ENCODE peak calls at places on chromosomes 1 and 21, in seven cellular contexts. H is A549; Z is activated CD4-positive, alpha-beta T cell treated with anti-CD3 and anti-CD28 coated beads for 36 hours; M is activated B cell treated with CpG ODN at 0.5 μM for 24 hours; C is body of pancreas; O is GM23338; R is aorta. B is an unnamed sample.

GRCh38 chr1:234658143-234658542 is 48.2 kb upstream of the IRF2BP2 start:
- ATAC-seq in H (peak), Z (no peak), M (no peak), C (peak), O (peak), R (no peak), B (no peak)

GRCh38 chr21:14753069-14753465 is 207.0 kb upstream of the SAMSN1 start:
- ATAC-seq in H (no peak), Z (no peak), M (no peak), C (no peak), O (no peak), R (no peak), B (no peak)

GRCh38 chr1:83694449-83694848 is 304.5 kb downstream of the TTLL7 start:
- ATAC-seq in H (no peak), Z (no peak), M (no peak), C (no peak), O (peak), R (no peak), B (no peak)

GRCh38 chr1:40722622-40723021 is 31.1 kb downstream of the NFYC start:
- ATAC-seq in H (no peak), Z (no peak), M (no peak), C (no peak), O (no peak), R (no peak), B (no peak)

GRCh38 chr1:63537006-63537405 is 13.7 kb downstream of the EFCAB7 start:
- ATAC-seq in H (no peak), Z (no peak), M (no peak), C (no peak), O (peak), R (no peak), B (no peak)

GRCh38 chr1:75126611-75127101 is 7.5 kb upstream of the LHX8 start:
- ATAC-seq in H (no peak), Z (no peak), M (no peak), C (no peak), O (no peak), R (no peak), B (no peak)

GRCh38 chr1:20165522-20165951 is 20.4 kb upstream of the UBXN10 start:
- ATAC-seq in H (peak), Z (peak), M (no peak), C (no peak), O (peak), R (no peak), B (no peak)

GRCh38 chr1:94394247-94394646 is 23.9 kb upstream of the ABCD3 start:
- ATAC-seq in H (no peak), Z (no peak), M (no peak), C (no peak), O (no peak), R (no peak), B (no peak)

GRCh38 chr1:111515291-111516007 is 12.0 kb upstream of the ADORA3 start:
- ATAC-seq in H (no peak), Z (peak), M (peak), C (peak), O (peak), R (peak), B (peak)

GRCh38 chr1:41773842-41774241 is 144.9 kb downstream of the HIVEP3 start:
- ATAC-seq in H (no peak), Z (no peak), M (no peak), C (no peak), O (no peak), R (no peak), B (no peak)

GRCh38 chr1:205274041-205274691 is 46.4 kb downstream of the TMCC2 start:
- ATAC-seq in H (peak), Z (peak), M (peak), C (peak), O (peak), R (no peak), B (no peak)

GRCh38 chr21:38507374-38507942 is 9.2 kb upstream of the ERG start:
- ATAC-seq in H (no peak), Z (no peak), M (no peak), C (no peak), O (no peak), R (no peak), B (no peak)

GRCh38 chr1:39142394-39143060 is 62.0 kb upstream of the MACF1 start:
- ATAC-seq in H (no peak), Z (no peak), M (no peak), C (peak), O (peak), R (no peak), B (peak)

GRCh38 chr21:25583370-25584133 is 23.7 kb downstream of the MRPL39 start:
- ATAC-seq in H (no peak), Z (no peak), M (peak), C (no peak), O (no peak), R (no peak), B (no peak)

GRCh38 chr1:2912424-2912823 is 108.8 kb upstream of the ACTRT2 start:
- ATAC-seq in H (no peak), Z (no peak), M (no peak), C (no peak), O (no peak), R (no peak), B (no peak)

GRCh38 chr1:201582261-201582951 is 43.5 kb downstream of the NAV1 start:
- ATAC-seq in H (peak), Z (no peak), M (no peak), C (no peak), O (peak), R (peak), B (no peak)

GRCh38 chr1:115676498-115677171 is 34.9 kb downstream of the VANGL1 start:
- ATAC-seq in H (no peak), Z (no peak), M (no peak), C (no peak), O (peak), R (no peak), B (no peak)

GRCh38 chr1:38097256-38097655 is 50.7 kb upstream of the POU3F1 start:
- ATAC-seq in H (no peak), Z (no peak), M (no peak), C (no peak), O (peak), R (no peak), B (no peak)

GRCh38 chr1:153490272-153491051 is 30.0 kb upstream of the S100A7 start:
- ATAC-seq in H (peak), Z (no peak), M (no peak), C (peak), O (no peak), R (peak), B (peak)

GRCh38 chr1:156676820-156677615 is at the start of gene NES:
- ATAC-seq in H (peak), Z (no peak), M (no peak), C (peak), O (peak), R (peak), B (peak)

GRCh38 chr1:6600410-6601048 is 2.1 kb downstream of the KLHL21 start:
- ATAC-seq in H (peak), Z (peak), M (peak), C (no peak), O (no peak), R (no peak), B (no peak)

GRCh38 chr1:200038987-200039848 is 11.7 kb downstream of the NR5A2 start:
- ATAC-seq in H (peak), Z (peak), M (peak), C (peak), O (peak), R (no peak), B (no peak)

B was measured in gastroesophageal sphincter.